ENCODE peak calls at places on chromosome X, in five cellular contexts. T is LoVo, G is AG09319, W is heart left ventricle, R is NCI-H2081. Z is an unnamed sample.

GRCh38 chrX:10726647-10727046 is 106.3 kb upstream of the MID1 start:
- DNase-seq in T (no peak), G (peak), W (no peak), R (no peak), Z (no peak)

GRCh38 chrX:103941201-103941975 is 21.0 kb upstream of the TMSB15B start:
- DNase-seq in T (peak), G (no peak), W (no peak), R (no peak), Z (no peak)

GRCh38 chrX:17968367-17968766 is 107.3 kb upstream of the RAI2 start:
- DNase-seq in T (no peak), G (no peak), W (no peak), R (peak), Z (no peak)

GRCh38 chrX:123983240-123983639 is 21.7 kb downstream of the STAG2 start:
- DNase-seq in T (no peak), G (no peak), W (no peak), R (no peak), Z (no peak)

GRCh38 chrX:67524950-67525691 is 18.7 kb upstream of the AR start:
- DNase-seq in T (no peak), G (no peak), W (no peak), R (no peak), Z (no peak)

GRCh38 chrX:54063361-54063760 is 19.1 kb upstream of the PHF8 start:
- DNase-seq in T (no peak), G (no peak), W (no peak), R (no peak), Z (no peak)

GRCh38 chrX:2583194-2584162 is 82.7 kb upstream of the DHRSX start:
- DNase-seq in T (no peak), G (no peak), W (no peak), R (no peak), Z (no peak)

GRCh38 chrX:75603833-75604232 is 81.0 kb upstream of the ZDHHC15 start:
- DNase-seq in T (peak), G (no peak), W (no peak), R (peak), Z (no peak)

GRCh38 chrX:135605906-135606305 is 85.4 kb downstream of the INTS6L start:
- DNase-seq in T (no peak), G (no peak), W (no peak), R (no peak), Z (no peak)

GRCh38 chrX:134761788-134762187 is 103.5 kb upstream of the PLAC1 start:
- DNase-seq in T (peak), G (no peak), W (no peak), R (no peak), Z (no peak)

GRCh38 chrX:154436597-154437397 is at the start of gene GDI1:
- DNase-seq in T (peak), G (no peak), W (peak), R (peak), Z (peak)